ENCODE peak calls at places on chromosome 5, in six cellular contexts. R is astrocyte of the spinal cord; Q is activated CD8-positive, alpha-beta memory T cell treated with anti-CD3 and anti-CD28 coated beads for 48 hours; Z is T-helper 9 cell; J is HFF-Myc; W is HuH-7. F is an unnamed sample.
A peak's percentile ranks its signal among the peaks of the same experiment; 100 is the strongest.

GRCh38 chr5:78504726-78505431 is 143.7 kb downstream of the LHFPL2 start:
- DNase-seq in J (peak; percentile 99), W (no peak), R (peak; percentile 99), Q (no peak), Z (no peak), F (peak; percentile 70)

GRCh38 chr5:115686692-115687054 is 60.8 kb upstream of the TMED7 start:
- DNase-seq in W (no peak), J (no peak), Z (no peak), R (peak; percentile 44), Q (no peak), F (no peak)

GRCh38 chr5:154971501-154971900 is 30.6 kb downstream of the MRPL22 start:
- DNase-seq in Q (no peak), R (peak; percentile 9), Z (no peak), W (no peak), J (no peak), F (no peak)

GRCh38 chr5:485943-486491 is 38.2 kb downstream of the SLC9A3 start:
- DNase-seq in R (no peak), Z (no peak), W (no peak), Q (no peak), J (no peak), F (no peak)

GRCh38 chr5:57696906-57697590 is 214.4 kb upstream of the ACTBL2 start:
- DNase-seq in Z (no peak), W (no peak), Q (no peak), R (no peak), J (no peak), F (no peak)

GRCh38 chr5:74950836-74951515 is 84.8 kb upstream of the FAM169A start:
- DNase-seq in Z (no peak), J (no peak), W (no peak), Q (no peak), R (no peak), F (no peak)

GRCh38 chr5:104706570-104706969 is 1144.0 kb upstream of the NUDT12 start:
- DNase-seq in Z (no peak), R (no peak), J (no peak), Q (no peak), W (no peak), F (no peak)

GRCh38 chr5:123107343-123108240 is 18.6 kb downstream of the PRDM6 start:
- DNase-seq in R (no peak), W (no peak), Z (no peak), Q (no peak), J (no peak), F (no peak)

GRCh38 chr5:67427745-67428298 is 231.2 kb upstream of the CD180 start:
- DNase-seq in R (no peak), Z (no peak), Q (no peak), W (no peak), J (no peak), F (no peak)

F was measured in brain pericyte.